ENCODE peak calls at places on chromosome 2, in seven cellular contexts. One of them, this sample, is unnamed. For H3K27me3, the result is how much of the 10 kb centered on the place peaks cover.

GRCh38 chr2:71702971-71703898 is 249.9 kb downstream of the DYSF start:
- DNase-seq in HCT116: no peak
- DNase-seq in adipocyte: no peak
- DNase-seq in ovary: no peak
- DNase-seq in SJSA1: no peak
- DNase-seq in heart left ventricle: no peak
- DNase-seq in aorta: no peak
- DNase-seq in this sample: no peak

GRCh38 chr2:71226391-71226964 is 425 bp downstream of the PAIP2B start:
- DNase-seq in SJSA1: no peak
- DNase-seq in ovary: peak
- DNase-seq in aorta: no peak
- DNase-seq in adipocyte: no peak
- DNase-seq in HCT116: no peak
- DNase-seq in heart left ventricle: peak
- DNase-seq in this sample: no peak

GRCh38 chr2:62195421-62196277 is at the start of gene B3GNT2:
- DNase-seq in SJSA1: peak
- DNase-seq in heart left ventricle: peak
- DNase-seq in adipocyte: peak
- DNase-seq in HCT116: peak
- DNase-seq in ovary: peak
- DNase-seq in aorta: peak
- DNase-seq in this sample: no peak

GRCh38 chr2:74849228-74849892 is 15.4 kb downstream of the HK2 start:
- DNase-seq in aorta: peak
- DNase-seq in ovary: no peak
- DNase-seq in adipocyte: no peak
- DNase-seq in HCT116: no peak
- DNase-seq in SJSA1: no peak
- DNase-seq in heart left ventricle: peak
- DNase-seq in this sample: no peak

GRCh38 chr2:23711979-23712755 is 214.8 kb downstream of the ATAD2B start:
- DNase-seq in ovary: peak
- DNase-seq in aorta: peak
- DNase-seq in adipocyte: peak
- DNase-seq in HCT116: no peak
- DNase-seq in heart left ventricle: no peak
- DNase-seq in SJSA1: no peak
- DNase-seq in this sample: peak

GRCh38 chr2:209425082-209426071 is 1.5 kb downstream of the MAP2 start:
- DNase-seq in ovary: no peak
- DNase-seq in SJSA1: no peak
- DNase-seq in heart left ventricle: peak
- DNase-seq in aorta: peak
- DNase-seq in adipocyte: peak
- DNase-seq in HCT116: peak
- DNase-seq in this sample: no peak

GRCh38 chr2:45759310-45759851 is 107.9 kb downstream of the PRKCE start:
- DNase-seq in heart left ventricle: no peak
- DNase-seq in aorta: no peak
- DNase-seq in ovary: no peak
- DNase-seq in HCT116: no peak
- DNase-seq in adipocyte: peak
- DNase-seq in SJSA1: peak
- DNase-seq in this sample: peak

GRCh38 chr2:203928849-203929248 is 7.7 kb upstream of the ICOS start:
- DNase-seq in heart left ventricle: no peak
- DNase-seq in adipocyte: peak
- DNase-seq in HCT116: no peak
- DNase-seq in aorta: no peak
- DNase-seq in SJSA1: no peak
- DNase-seq in ovary: no peak
- DNase-seq in this sample: no peak

GRCh38 chr2:48249093-48249492 is 280.9 kb upstream of the STON1 start:
- DNase-seq in heart left ventricle: no peak
- DNase-seq in aorta: no peak
- DNase-seq in ovary: no peak
- DNase-seq in HCT116: no peak
- DNase-seq in adipocyte: peak
- DNase-seq in SJSA1: no peak
- DNase-seq in this sample: no peak

GRCh38 chr2:18800240-18800971 is 211.0 kb upstream of the NT5C1B start:
- DNase-seq in HCT116: no peak
- DNase-seq in heart left ventricle: no peak
- DNase-seq in aorta: no peak
- DNase-seq in SJSA1: no peak
- DNase-seq in adipocyte: no peak
- DNase-seq in ovary: no peak
- DNase-seq in this sample: no peak

GRCh38 chr2:200056105-200056504 is 100.7 kb downstream of the MAIP1 start:
- DNase-seq in adipocyte: no peak
- DNase-seq in heart left ventricle: no peak
- DNase-seq in SJSA1: no peak
- DNase-seq in HCT116: no peak
- DNase-seq in ovary: no peak
- DNase-seq in aorta: no peak
- DNase-seq in this sample: no peak

GRCh38 chr2:133657591-133657990 is 89.3 kb upstream of the NCKAP5 start:
- DNase-seq in heart left ventricle: no peak
- DNase-seq in SJSA1: peak
- DNase-seq in HCT116: no peak
- DNase-seq in ovary: no peak
- DNase-seq in aorta: no peak
- DNase-seq in adipocyte: no peak
- DNase-seq in this sample: no peak

GRCh38 chr2:7068447-7068846 is 151.2 kb downstream of the RNF144A start:
- DNase-seq in heart left ventricle: no peak
- DNase-seq in ovary: no peak
- DNase-seq in aorta: no peak
- DNase-seq in HCT116: no peak
- DNase-seq in SJSA1: no peak
- DNase-seq in adipocyte: no peak
- DNase-seq in this sample: no peak

GRCh38 chr2:187654535-187654934 is 100.3 kb upstream of the TFPI start:
- DNase-seq in HCT116: no peak
- DNase-seq in SJSA1: no peak
- DNase-seq in adipocyte: no peak
- DNase-seq in ovary: no peak
- DNase-seq in heart left ventricle: no peak
- DNase-seq in aorta: no peak
- DNase-seq in this sample: no peak

DNA sequence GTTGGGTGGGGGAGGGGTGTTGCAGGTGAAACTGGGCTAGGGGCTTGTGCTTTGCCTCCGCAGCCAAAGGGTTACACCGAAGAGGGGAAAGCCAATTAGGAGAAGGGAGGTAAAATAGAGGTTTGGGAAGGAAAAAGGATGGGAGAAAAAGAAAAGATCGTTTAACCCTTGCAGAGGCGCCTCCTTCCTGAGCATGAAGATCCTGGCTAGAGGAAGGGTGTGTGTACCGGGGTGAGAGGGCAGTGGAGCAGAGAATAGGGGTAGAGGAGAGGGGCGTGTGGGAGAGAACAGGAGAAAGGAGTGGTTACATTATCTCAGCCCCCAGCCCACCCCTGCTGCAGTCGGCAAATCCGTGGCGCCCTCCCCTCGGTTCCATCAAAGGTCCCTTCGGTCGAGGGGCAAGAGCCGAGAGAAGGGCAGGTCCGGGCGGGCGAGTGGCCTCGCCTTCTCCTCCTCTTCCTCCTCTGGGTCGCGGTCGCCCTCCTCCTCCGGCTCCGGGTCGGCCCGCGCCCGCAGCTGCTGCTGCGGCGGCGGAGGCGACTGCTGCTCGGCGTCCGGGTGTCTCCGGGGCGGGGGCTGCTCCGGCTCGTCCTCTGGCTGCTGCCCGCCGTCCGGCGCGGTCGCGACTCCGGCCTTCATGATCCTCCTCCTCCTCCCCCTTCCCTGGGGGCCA is 1.2 kb downstream of the MARCHF4 start:
- DNase-seq in ovary: no peak
- DNase-seq in SJSA1: peak
- DNase-seq in adipocyte: peak
- DNase-seq in heart left ventricle: no peak
- DNase-seq in aorta: no peak
- DNase-seq in HCT116: no peak
- DNase-seq in this sample: no peak
- H3K27me3 ChIP-seq in ovary: under half
- H3K27me3 ChIP-seq in SJSA1: under half
- H3K27me3 ChIP-seq in adipocyte: under half
- H3K27me3 ChIP-seq in heart left ventricle: under half
- H3K27me3 ChIP-seq in aorta: under half
- H3K27me3 ChIP-seq in HCT116: under half
- H3K27me3 ChIP-seq in this sample: under half

GRCh38 chr2:41821167-41821566 is 226.7 kb upstream of the PKDCC start:
- DNase-seq in heart left ventricle: no peak
- DNase-seq in aorta: no peak
- DNase-seq in adipocyte: no peak
- DNase-seq in SJSA1: no peak
- DNase-seq in ovary: no peak
- DNase-seq in HCT116: no peak
- DNase-seq in this sample: no peak
- H3K27me3 ChIP-seq in heart left ventricle: under half
- H3K27me3 ChIP-seq in aorta: under half
- H3K27me3 ChIP-seq in adipocyte: under half
- H3K27me3 ChIP-seq in SJSA1: under half
- H3K27me3 ChIP-seq in ovary: under half
- H3K27me3 ChIP-seq in HCT116: under half
- H3K27me3 ChIP-seq in this sample: under half

DNA sequence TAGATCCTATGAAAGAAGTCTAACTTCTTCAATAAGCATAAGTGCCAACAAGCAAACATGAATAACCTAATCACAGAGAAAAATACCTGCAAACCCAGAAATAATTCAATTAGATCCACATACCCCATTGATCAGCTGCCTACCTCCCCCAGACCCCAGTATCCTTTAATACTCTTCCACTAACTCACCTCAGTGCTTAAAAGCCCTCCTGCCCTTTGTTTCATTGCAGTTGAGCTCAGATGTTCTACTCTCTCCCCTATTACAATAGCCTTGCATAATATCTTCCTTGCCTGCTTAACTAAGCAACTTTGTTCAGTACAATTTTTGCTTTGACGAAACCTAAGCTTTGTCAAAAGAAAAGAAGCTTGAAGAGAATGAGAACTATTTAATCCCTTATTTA is 156.0 kb upstream of the ZC3H15 start:
- DNase-seq in SJSA1: no peak
- DNase-seq in heart left ventricle: no peak
- DNase-seq in ovary: no peak
- DNase-seq in aorta: no peak
- DNase-seq in adipocyte: no peak
- DNase-seq in HCT116: no peak
- DNase-seq in this sample: no peak
- H3K27me3 ChIP-seq in SJSA1: under half
- H3K27me3 ChIP-seq in heart left ventricle: under half
- H3K27me3 ChIP-seq in ovary: under half
- H3K27me3 ChIP-seq in aorta: under half
- H3K27me3 ChIP-seq in adipocyte: under half
- H3K27me3 ChIP-seq in HCT116: under half
- H3K27me3 ChIP-seq in this sample: under half

GRCh38 chr2:176187306-176188217 is 906 bp upstream of the HOXD1 start:
- DNase-seq in ovary: no peak
- DNase-seq in aorta: no peak
- DNase-seq in SJSA1: peak
- DNase-seq in heart left ventricle: no peak
- DNase-seq in HCT116: no peak
- DNase-seq in adipocyte: peak
- DNase-seq in this sample: no peak
- H3K27me3 ChIP-seq in ovary: under half
- H3K27me3 ChIP-seq in aorta: under half
- H3K27me3 ChIP-seq in SJSA1: under half
- H3K27me3 ChIP-seq in heart left ventricle: under half
- H3K27me3 ChIP-seq in HCT116: under half
- H3K27me3 ChIP-seq in adipocyte: under half
- H3K27me3 ChIP-seq in this sample: under half

GRCh38 chr2:26519396-26519991 is 41.6 kb upstream of the OTOF start:
- DNase-seq in aorta: peak
- DNase-seq in HCT116: no peak
- DNase-seq in adipocyte: no peak
- DNase-seq in SJSA1: no peak
- DNase-seq in ovary: no peak
- DNase-seq in heart left ventricle: no peak
- DNase-seq in this sample: no peak

GRCh38 chr2:26522325-26523120 is 44.6 kb upstream of the OTOF start:
- DNase-seq in heart left ventricle: no peak
- DNase-seq in HCT116: no peak
- DNase-seq in adipocyte: no peak
- DNase-seq in aorta: peak
- DNase-seq in ovary: no peak
- DNase-seq in SJSA1: no peak
- DNase-seq in this sample: no peak

GRCh38 chr2:26521913-26522180 is 43.9 kb upstream of the OTOF start:
- DNase-seq in adipocyte: no peak
- DNase-seq in aorta: peak
- DNase-seq in ovary: no peak
- DNase-seq in heart left ventricle: no peak
- DNase-seq in HCT116: no peak
- DNase-seq in SJSA1: no peak
- DNase-seq in this sample: no peak

GRCh38 chr2:26521054-26521912 is 43.4 kb upstream of the OTOF start:
- DNase-seq in aorta: peak
- DNase-seq in ovary: no peak
- DNase-seq in adipocyte: no peak
- DNase-seq in HCT116: peak
- DNase-seq in heart left ventricle: no peak
- DNase-seq in SJSA1: no peak
- DNase-seq in this sample: no peak

GRCh38 chr2:26520065-26520464 is 42.1 kb upstream of the OTOF start:
- DNase-seq in ovary: no peak
- DNase-seq in adipocyte: no peak
- DNase-seq in HCT116: no peak
- DNase-seq in aorta: no peak
- DNase-seq in SJSA1: no peak
- DNase-seq in heart left ventricle: no peak
- DNase-seq in this sample: no peak
- H3K27me3 ChIP-seq in ovary: under half
- H3K27me3 ChIP-seq in adipocyte: under half
- H3K27me3 ChIP-seq in HCT116: under half
- H3K27me3 ChIP-seq in aorta: under half
- H3K27me3 ChIP-seq in SJSA1: under half
- H3K27me3 ChIP-seq in heart left ventricle: under half
- H3K27me3 ChIP-seq in this sample: under half

DNA sequence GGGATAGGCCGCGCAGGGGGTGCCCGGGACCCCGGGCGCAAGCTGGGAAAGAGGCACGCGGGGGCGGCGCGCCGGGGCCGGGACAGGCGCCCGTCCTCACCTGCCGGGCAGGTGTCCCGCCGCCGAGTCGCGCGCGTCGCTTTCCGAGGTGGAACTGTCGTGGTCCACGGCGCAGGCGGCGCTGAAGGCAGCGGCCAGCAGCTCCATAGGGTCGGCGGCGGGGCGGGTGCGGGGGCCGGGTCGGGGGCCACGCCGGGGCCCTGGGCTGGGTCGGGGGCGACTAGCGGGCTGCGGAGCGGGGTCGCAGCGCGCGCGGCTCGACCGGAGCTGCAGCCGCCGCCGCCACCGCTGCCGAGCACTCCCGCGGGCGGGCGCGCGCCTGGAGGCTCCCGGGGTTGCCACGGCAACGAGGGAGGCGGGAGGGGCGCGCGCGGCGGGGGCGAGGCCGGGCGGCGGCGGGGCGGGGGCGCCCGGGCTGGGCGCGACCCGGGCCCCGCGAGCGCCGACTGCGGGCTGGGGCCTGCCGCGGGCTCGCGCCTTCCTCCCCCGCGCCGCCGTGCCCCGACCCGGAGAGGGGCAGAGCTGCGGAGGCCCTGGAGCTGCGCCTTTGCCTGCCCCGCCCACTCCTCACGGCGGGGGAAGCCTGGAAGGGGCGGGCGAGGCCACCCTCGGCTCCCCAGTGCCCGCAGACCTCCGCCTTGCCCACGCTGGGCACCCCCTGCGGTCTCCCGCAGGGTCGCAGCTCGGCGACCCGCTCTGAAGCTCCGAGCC is 57.9 kb downstream of the SNORC start:
- DNase-seq in SJSA1: no peak
- DNase-seq in aorta: no peak
- DNase-seq in heart left ventricle: no peak
- DNase-seq in ovary: no peak
- DNase-seq in HCT116: no peak
- DNase-seq in adipocyte: peak
- DNase-seq in this sample: no peak
- H3K27me3 ChIP-seq in SJSA1: under half
- H3K27me3 ChIP-seq in aorta: under half
- H3K27me3 ChIP-seq in heart left ventricle: under half
- H3K27me3 ChIP-seq in ovary: under half
- H3K27me3 ChIP-seq in HCT116: under half
- H3K27me3 ChIP-seq in adipocyte: under half
- H3K27me3 ChIP-seq in this sample: under half

This sample was measured in BJ.